ENCODE peak calls at places on chromosomes 3 and 15, in eight cellular contexts. H, J, D, F, W, U, P and K are unnamed samples.

GRCh38 chr3:181699171-181699903 is 12.4 kb upstream of the SOX2 start:
- DNase-seq in H (no peak), J (no peak), D (peak), F (no peak), W (no peak), U (no peak), P (no peak), K (no peak)

GRCh38 chr3:9087831-9088413 is 124.7 kb upstream of the RAD18 start:
- DNase-seq in H (no peak), J (no peak), D (no peak), F (no peak), W (no peak), U (no peak), P (no peak), K (no peak)

GRCh38 chr15:60362318-60363023 is 35.3 kb downstream of the ANXA2 start:
- DNase-seq in H (no peak), J (no peak), D (no peak), F (peak), W (no peak), U (no peak), P (no peak), K (no peak)

GRCh38 chr3:94137377-94137776 is 74.5 kb downstream of the NSUN3 start:
- DNase-seq in H (no peak), J (no peak), D (no peak), F (no peak), W (no peak), U (no peak), P (no peak), K (no peak)

GRCh38 chr15:65476942-65477341 is 40.5 kb downstream of the DPP8 start:
- DNase-seq in H (no peak), J (no peak), D (no peak), F (no peak), W (no peak), U (no peak), P (no peak), K (no peak)

GRCh38 chr3:59339818-59340217 is 290.0 kb upstream of the CFAP20DC start:
- DNase-seq in H (no peak), J (no peak), D (no peak), F (no peak), W (no peak), U (no peak), P (no peak), K (no peak)

GRCh38 chr15:57118013-57118799 is 199.8 kb downstream of the TCF12 start:
- DNase-seq in H (peak), J (no peak), D (peak), F (no peak), W (no peak), U (no peak), P (no peak), K (no peak)

GRCh38 chr3:31377045-31377642 is 155.6 kb upstream of the STT3B start:
- DNase-seq in H (peak), J (no peak), D (peak), F (no peak), W (no peak), U (no peak), P (no peak), K (no peak)

GRCh38 chr3:124630994-124631393 is 99.3 kb upstream of the UMPS start:
- DNase-seq in H (no peak), J (no peak), D (no peak), F (no peak), W (no peak), U (no peak), P (no peak), K (no peak)

GRCh38 chr15:97091093-97091492 is 760.6 kb downstream of the NR2F2 start:
- DNase-seq in H (no peak), J (no peak), D (no peak), F (no peak), W (no peak), U (no peak), P (no peak), K (no peak)

GRCh38 chr3:31159331-31160039 is 265.0 kb upstream of the GADL1 start:
- DNase-seq in H (no peak), J (no peak), D (no peak), F (no peak), W (no peak), U (no peak), P (no peak), K (no peak)

GRCh38 chr3:114356084-114357009 is 62.5 kb downstream of the TIGIT start:
- DNase-seq in H (no peak), J (no peak), D (no peak), F (no peak), W (no peak), U (no peak), P (no peak), K (peak)

GRCh38 chr3:57675530-57675929 is 17.3 kb downstream of the DENND6A start:
- DNase-seq in H (no peak), J (no peak), D (no peak), F (no peak), W (no peak), U (no peak), P (no peak), K (no peak)

GRCh38 chr15:48811325-48811938 is 563 bp upstream of the CEP152 start:
- DNase-seq in H (no peak), J (no peak), D (no peak), F (no peak), W (no peak), U (no peak), P (no peak), K (no peak)

GRCh38 chr3:10500717-10501663 is 4.4 kb downstream of the ATP2B2 start:
- DNase-seq in H (no peak), J (no peak), D (no peak), F (no peak), W (no peak), U (no peak), P (no peak), K (no peak)

GRCh38 chr3:109224333-109224732 is 87.8 kb downstream of the C3orf85 start:
- DNase-seq in H (peak), J (peak), D (no peak), F (no peak), W (no peak), U (no peak), P (peak), K (no peak)

GRCh38 chr15:93319121-93319814 is 230.3 kb upstream of the RGMA start:
- DNase-seq in H (no peak), J (no peak), D (no peak), F (peak), W (no peak), U (no peak), P (no peak), K (no peak)

GRCh38 chr15:57398336-57398735 is 22.0 kb downstream of the CGNL1 start:
- DNase-seq in H (no peak), J (no peak), D (no peak), F (no peak), W (no peak), U (no peak), P (no peak), K (no peak)

GRCh38 chr3:110773413-110773954 is 298.1 kb upstream of the NECTIN3 start:
- DNase-seq in H (peak), J (no peak), D (no peak), F (no peak), W (no peak), U (no peak), P (no peak), K (no peak)

GRCh38 chr15:89129816-89130134 is 41.5 kb downstream of the ABHD2 start:
- DNase-seq in H (no peak), J (no peak), D (no peak), F (no peak), W (no peak), U (no peak), P (no peak), K (no peak)

GRCh38 chr15:89128320-89129122 is 40.3 kb downstream of the ABHD2 start:
- DNase-seq in H (no peak), J (no peak), D (no peak), F (no peak), W (no peak), U (no peak), P (no peak), K (no peak)

GRCh38 chr15:89129123-89129815 is 41.0 kb downstream of the ABHD2 start:
- DNase-seq in H (no peak), J (peak), D (peak), F (no peak), W (no peak), U (no peak), P (peak), K (peak)

GRCh38 chr15:89125038-89125826 is 37.0 kb downstream of the ABHD2 start:
- DNase-seq in H (no peak), J (no peak), D (no peak), F (no peak), W (no peak), U (no peak), P (no peak), K (no peak)

GRCh38 chr15:89127054-89127702 is 38.9 kb downstream of the ABHD2 start:
- DNase-seq in H (no peak), J (no peak), D (no peak), F (no peak), W (no peak), U (no peak), P (no peak), K (no peak)
- TF ChIP-seq CTCF in H (peak), J (no peak), D (no peak), F (no peak), W (no peak), U (no peak), P (no peak), K (peak)

DNA sequence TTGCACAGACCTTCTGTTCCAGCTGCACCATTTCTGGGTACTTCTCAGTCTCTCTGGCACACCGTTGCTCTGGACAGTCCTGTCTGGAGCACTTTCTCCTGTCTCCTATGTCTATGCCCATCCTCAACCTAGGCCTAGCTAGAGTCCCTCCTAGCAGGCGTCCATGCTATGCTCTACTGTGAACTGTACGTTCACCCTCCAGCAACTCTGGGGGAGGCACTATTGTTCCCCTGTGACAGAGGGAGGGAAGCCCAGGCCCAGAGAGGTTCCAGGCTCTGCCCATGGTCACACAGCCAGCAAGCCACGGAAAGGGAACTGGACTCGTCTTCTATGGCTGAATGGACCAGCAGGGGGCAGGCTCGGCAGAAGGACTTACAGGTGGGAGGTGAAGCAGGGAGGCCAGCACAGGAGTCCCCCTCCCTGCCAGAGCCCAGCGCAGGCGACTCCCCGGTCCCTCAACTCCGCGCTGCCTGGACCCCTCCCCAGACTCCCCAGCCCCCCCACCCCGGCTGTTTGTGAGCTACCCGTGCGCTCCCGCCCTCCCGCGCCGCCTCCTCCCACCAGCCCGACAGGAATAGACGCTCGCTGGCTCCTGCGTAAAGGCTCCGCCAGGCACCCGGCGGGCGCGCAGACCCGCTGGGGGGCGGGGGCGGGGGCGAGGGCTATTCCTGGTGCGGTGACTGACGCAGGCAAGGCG is 1.7 kb upstream of the LINGO1 start:
- DNase-seq in H (peak), J (peak), D (peak), F (peak), W (peak), U (no peak), P (peak), K (peak)
- TF ChIP-seq CTCF in H (peak), J (peak), D (peak), F (peak), W (no peak), U (peak), P (peak), K (peak)

GRCh38 chr3:21839181-21839580 is 88.2 kb upstream of the ZNF385D start:
- DNase-seq in H (no peak), J (no peak), D (no peak), F (no peak), W (no peak), U (no peak), P (no peak), K (no peak)

GRCh38 chr3:21835266-21835665 is 84.3 kb upstream of the ZNF385D start:
- DNase-seq in H (no peak), J (no peak), D (no peak), F (no peak), W (no peak), U (no peak), P (no peak), K (no peak)

GRCh38 chr3:21839592-21839991 is 88.6 kb upstream of the ZNF385D start:
- DNase-seq in H (no peak), J (no peak), D (no peak), F (peak), W (no peak), U (no peak), P (no peak), K (no peak)
- TF ChIP-seq CTCF in H (no peak), J (no peak), D (no peak), F (peak), W (no peak), U (peak), P (no peak), K (peak)

DNA sequence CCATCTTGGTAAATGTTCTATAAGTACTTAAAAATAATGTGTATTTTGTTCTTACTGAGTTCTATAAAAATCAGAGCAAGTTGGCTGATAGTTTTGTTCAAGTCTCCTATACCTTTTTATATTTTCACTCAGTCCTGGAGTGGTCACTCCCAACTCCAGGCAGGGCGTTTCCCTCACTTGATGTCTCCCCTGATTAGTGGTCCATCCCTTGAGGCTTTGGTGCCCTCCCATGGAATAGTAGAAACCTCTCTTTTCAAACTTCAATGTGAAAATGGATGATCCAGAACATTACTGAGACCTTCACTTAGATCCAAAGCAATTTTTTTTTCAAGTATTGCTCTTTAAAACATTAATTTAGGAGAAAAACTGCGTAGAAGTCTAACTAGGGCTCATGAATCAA is 25.0 kb upstream of the SCN10A start:
- DNase-seq in H (no peak), J (no peak), D (peak), F (no peak), W (no peak), U (no peak), P (no peak), K (no peak)
- TF ChIP-seq CTCF in H (peak), J (no peak), D (peak), F (no peak), W (no peak), U (no peak), P (no peak), K (no peak)

DNA sequence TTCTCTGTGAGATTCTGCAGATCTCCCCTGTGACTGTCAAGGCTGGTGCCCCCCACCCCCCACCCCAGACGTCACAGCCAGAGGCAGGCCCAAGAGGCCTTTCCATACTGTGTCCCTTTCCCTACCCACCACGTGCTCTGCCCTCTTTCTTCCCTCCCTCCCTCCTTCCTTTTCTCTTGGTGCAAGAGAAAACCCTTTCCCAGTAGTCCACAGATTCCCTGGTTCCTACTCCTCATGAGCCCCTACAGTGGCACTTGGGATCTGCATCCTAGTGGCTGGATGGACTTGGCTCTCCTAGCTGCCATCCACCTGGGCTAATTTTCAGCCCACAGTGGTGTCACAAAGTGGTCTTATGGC is 35.1 kb downstream of the KLF13 start:
- DNase-seq in H (no peak), J (no peak), D (no peak), F (no peak), W (no peak), U (no peak), P (no peak), K (no peak)
- TF ChIP-seq CTCF in H (no peak), J (no peak), D (no peak), F (no peak), W (no peak), U (no peak), P (no peak), K (no peak)

GRCh38 chr15:37135225-37135624 is 34.9 kb upstream of the MEIS2 start:
- DNase-seq in H (peak), J (no peak), D (peak), F (no peak), W (no peak), U (no peak), P (no peak), K (no peak)
- TF ChIP-seq CTCF in H (peak), J (no peak), D (peak), F (no peak), W (no peak), U (peak), P (no peak), K (peak)

DNA sequence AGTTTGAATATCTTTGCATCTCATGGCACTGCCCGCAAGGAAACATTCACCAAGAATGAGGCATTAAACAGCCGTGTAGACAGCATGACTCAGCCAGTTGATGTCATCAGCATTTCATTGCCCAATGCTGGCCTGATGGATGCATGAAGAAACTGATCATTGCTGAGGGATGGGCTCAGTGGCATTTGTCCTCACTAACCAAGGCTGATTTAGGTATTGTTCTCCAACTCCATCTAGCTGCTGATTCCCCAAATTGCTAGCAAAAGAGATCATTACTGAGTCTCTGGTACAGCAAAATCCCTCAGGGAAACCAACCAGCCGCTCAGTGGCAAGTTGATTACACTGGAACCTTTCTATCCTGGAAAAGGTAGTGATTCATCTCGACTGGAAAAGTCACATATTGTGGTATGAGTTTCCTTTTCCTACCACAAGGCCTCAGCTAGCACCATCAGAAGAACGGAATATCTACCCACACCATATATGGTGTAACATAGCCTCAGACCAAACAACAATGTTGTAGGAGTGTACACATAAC is 186.5 kb upstream of the GAP43 start:
- DNase-seq in H (peak), J (no peak), D (peak), F (peak), W (no peak), U (no peak), P (no peak), K (no peak)
- TF ChIP-seq CTCF in H (peak), J (no peak), D (no peak), F (no peak), W (no peak), U (no peak), P (no peak), K (no peak)

GRCh38 chr3:71510485-71510884 is 73.0 kb downstream of the FOXP1 start:
- DNase-seq in H (no peak), J (no peak), D (peak), F (no peak), W (no peak), U (no peak), P (no peak), K (no peak)
- TF ChIP-seq CTCF in H (no peak), J (no peak), D (peak), F (no peak), W (no peak), U (no peak), P (no peak), K (no peak)

DNA sequence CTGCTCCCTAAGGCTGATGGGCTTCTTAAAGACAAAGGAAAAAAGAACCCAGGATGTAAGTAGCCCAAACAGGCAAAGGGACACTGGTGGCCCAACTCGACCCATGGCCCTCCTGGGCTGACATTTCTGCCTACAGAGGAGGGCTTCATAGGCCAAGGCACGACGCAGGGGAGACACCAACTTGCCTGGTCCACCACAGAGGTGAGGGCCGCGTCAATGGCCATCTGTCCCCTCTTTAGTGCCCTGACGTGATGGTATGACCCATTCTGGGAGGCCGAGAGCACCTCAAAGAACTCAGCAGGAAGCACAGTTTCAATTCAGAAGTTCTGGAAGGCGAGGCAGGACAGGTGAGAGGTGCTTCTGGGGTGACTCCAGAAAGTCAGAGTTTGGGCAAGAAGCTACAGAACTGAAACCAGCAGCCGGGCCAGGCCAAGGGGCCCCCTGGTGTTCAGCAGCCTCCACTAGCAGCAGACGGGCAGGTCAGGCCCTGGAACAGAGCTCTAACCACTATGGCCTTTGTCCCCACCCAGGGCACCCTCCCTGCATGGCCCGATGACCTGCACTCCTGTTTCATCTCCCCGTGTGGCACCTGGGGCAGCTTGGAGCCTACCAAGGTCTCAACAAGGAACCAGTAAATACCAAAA is 45.1 kb downstream of the HMCES start:
- DNase-seq in H (no peak), J (peak), D (no peak), F (no peak), W (no peak), U (no peak), P (peak), K (no peak)
- TF ChIP-seq CTCF in H (peak), J (no peak), D (no peak), F (no peak), W (no peak), U (no peak), P (peak), K (no peak)

GRCh38 chr15:66504563-66505429 is at the start of the genes RPL4 and ZWILCH:
- DNase-seq in H (peak), J (peak), D (peak), F (peak), W (peak), U (peak), P (peak), K (peak)
- TF ChIP-seq CTCF in H (no peak), J (peak), D (no peak), F (no peak), W (no peak), U (no peak), P (peak), K (no peak)